ENCODE peak calls at places on chromosomes 4 and X, in five cellular contexts. One of them, this sample, is unnamed.

GRCh38 chr4:89101256-89102161 is 9.8 kb upstream of the TIGD2 start:
- DNase-seq in HS-5: no peak
- DNase-seq in stimulated activated CD4-positive, alpha-beta T cell treated with anti-CD3 and anti-CD28 coated beads, TNF-alpha, amount 100 ng/mL, for 1 hour: no peak
- DNase-seq in GM23248: no peak
- DNase-seq in T-helper 2 cell: no peak
- DNase-seq in this sample: no peak

GRCh38 chr4:86717651-86718050 is 123.5 kb downstream of the PTPN13 start:
- DNase-seq in GM23248: no peak
- DNase-seq in stimulated activated CD4-positive, alpha-beta T cell treated with anti-CD3 and anti-CD28 coated beads, TNF-alpha, amount 100 ng/mL, for 1 hour: no peak
- DNase-seq in T-helper 2 cell: no peak
- DNase-seq in HS-5: no peak
- DNase-seq in this sample: no peak

GRCh38 chrX:151974336-151975227 is at the start of gene GABRE:
- DNase-seq in GM23248: peak
- DNase-seq in HS-5: no peak
- DNase-seq in stimulated activated CD4-positive, alpha-beta T cell treated with anti-CD3 and anti-CD28 coated beads, TNF-alpha, amount 100 ng/mL, for 1 hour: no peak
- DNase-seq in T-helper 2 cell: no peak
- DNase-seq in this sample: peak

GRCh38 chr4:155758500-155759371 is at the start of gene GUCY1B1:
- DNase-seq in GM23248: peak
- DNase-seq in T-helper 2 cell: peak
- DNase-seq in HS-5: peak
- DNase-seq in stimulated activated CD4-positive, alpha-beta T cell treated with anti-CD3 and anti-CD28 coated beads, TNF-alpha, amount 100 ng/mL, for 1 hour: peak
- DNase-seq in this sample: peak

GRCh38 chr4:108830509-108831244 is 67.8 kb upstream of the ETNPPL start:
- DNase-seq in T-helper 2 cell: no peak
- DNase-seq in HS-5: no peak
- DNase-seq in GM23248: peak
- DNase-seq in stimulated activated CD4-positive, alpha-beta T cell treated with anti-CD3 and anti-CD28 coated beads, TNF-alpha, amount 100 ng/mL, for 1 hour: no peak
- DNase-seq in this sample: no peak

GRCh38 chr4:189832528-189832927 is 108.1 kb upstream of the FRG1 start:
- DNase-seq in HS-5: no peak
- DNase-seq in GM23248: no peak
- DNase-seq in T-helper 2 cell: no peak
- DNase-seq in stimulated activated CD4-positive, alpha-beta T cell treated with anti-CD3 and anti-CD28 coated beads, TNF-alpha, amount 100 ng/mL, for 1 hour: no peak
- DNase-seq in this sample: no peak

GRCh38 chrX:39752820-39753219 is 344.9 kb downstream of the BCOR start:
- DNase-seq in stimulated activated CD4-positive, alpha-beta T cell treated with anti-CD3 and anti-CD28 coated beads, TNF-alpha, amount 100 ng/mL, for 1 hour: no peak
- DNase-seq in GM23248: no peak
- DNase-seq in T-helper 2 cell: no peak
- DNase-seq in HS-5: no peak
- DNase-seq in this sample: no peak

GRCh38 chr4:144645621-144646522 is at the start of gene HHIP:
- DNase-seq in stimulated activated CD4-positive, alpha-beta T cell treated with anti-CD3 and anti-CD28 coated beads, TNF-alpha, amount 100 ng/mL, for 1 hour: no peak
- DNase-seq in GM23248: peak
- DNase-seq in T-helper 2 cell: no peak
- DNase-seq in HS-5: no peak
- DNase-seq in this sample: peak

GRCh38 chr4:181662383-181662782 is 580.8 kb upstream of the TENM3 start:
- DNase-seq in T-helper 2 cell: no peak
- DNase-seq in stimulated activated CD4-positive, alpha-beta T cell treated with anti-CD3 and anti-CD28 coated beads, TNF-alpha, amount 100 ng/mL, for 1 hour: no peak
- DNase-seq in HS-5: peak
- DNase-seq in GM23248: no peak
- DNase-seq in this sample: no peak

GRCh38 chrX:152958047-152958446 is 35.9 kb downstream of the PNMA5 start:
- DNase-seq in stimulated activated CD4-positive, alpha-beta T cell treated with anti-CD3 and anti-CD28 coated beads, TNF-alpha, amount 100 ng/mL, for 1 hour: no peak
- DNase-seq in GM23248: peak
- DNase-seq in T-helper 2 cell: no peak
- DNase-seq in HS-5: no peak
- DNase-seq in this sample: no peak

GRCh38 chr4:177008071-177008835 is 215.5 kb upstream of the VEGFC start:
- DNase-seq in HS-5: no peak
- DNase-seq in GM23248: peak
- DNase-seq in stimulated activated CD4-positive, alpha-beta T cell treated with anti-CD3 and anti-CD28 coated beads, TNF-alpha, amount 100 ng/mL, for 1 hour: no peak
- DNase-seq in T-helper 2 cell: no peak
- DNase-seq in this sample: no peak